ENCODE peak calls at places on chromosomes 16 and 17, in nine cellular contexts. One of them, this sample, is unnamed. For H3K9me3, the result is how much of the 10 kb centered on the place peaks cover.

GRCh38 chr17:4340914-4341615 is 25.4 kb downstream of the UBE2G1 start:
- DNase-seq in A549: no peak
- DNase-seq in upper lobe of right lung: no peak
- DNase-seq in tibial nerve: no peak
- DNase-seq in heart left ventricle: no peak
- DNase-seq in cardiac muscle cell: no peak
- DNase-seq in colonic mucosa: no peak
- DNase-seq in thoracic aorta: no peak
- DNase-seq in esophagus squamous epithelium: no peak
- DNase-seq in this sample: no peak

GRCh38 chr16:13961099-13961811 is 41.3 kb downstream of the ERCC4 start:
- DNase-seq in upper lobe of right lung: no peak
- DNase-seq in tibial nerve: no peak
- DNase-seq in A549: no peak
- DNase-seq in heart left ventricle: no peak
- DNase-seq in thoracic aorta: no peak
- DNase-seq in esophagus squamous epithelium: no peak
- DNase-seq in colonic mucosa: no peak
- DNase-seq in cardiac muscle cell: peak
- DNase-seq in this sample: no peak

GRCh38 chr16:88616736-88617135 is 21.6 kb upstream of the IL17C start:
- DNase-seq in colonic mucosa: no peak
- DNase-seq in esophagus squamous epithelium: no peak
- DNase-seq in tibial nerve: no peak
- DNase-seq in A549: no peak
- DNase-seq in thoracic aorta: no peak
- DNase-seq in upper lobe of right lung: no peak
- DNase-seq in cardiac muscle cell: no peak
- DNase-seq in heart left ventricle: no peak
- DNase-seq in this sample: no peak

GRCh38 chr16:1019234-1019933 is 37.8 kb downstream of the SOX8 start:
- DNase-seq in A549: no peak
- DNase-seq in thoracic aorta: no peak
- DNase-seq in esophagus squamous epithelium: no peak
- DNase-seq in cardiac muscle cell: no peak
- DNase-seq in tibial nerve: peak
- DNase-seq in upper lobe of right lung: no peak
- DNase-seq in colonic mucosa: no peak
- DNase-seq in heart left ventricle: peak
- DNase-seq in this sample: peak

GRCh38 chr17:42233148-42233547 is 38.9 kb upstream of the GHDC start:
- DNase-seq in heart left ventricle: no peak
- DNase-seq in colonic mucosa: no peak
- DNase-seq in cardiac muscle cell: no peak
- DNase-seq in esophagus squamous epithelium: no peak
- DNase-seq in A549: no peak
- DNase-seq in tibial nerve: no peak
- DNase-seq in thoracic aorta: no peak
- DNase-seq in upper lobe of right lung: no peak
- DNase-seq in this sample: no peak

GRCh38 chr17:6716736-6717135 is 3.6 kb upstream of the SLC13A5 start:
- DNase-seq in colonic mucosa: no peak
- DNase-seq in heart left ventricle: no peak
- DNase-seq in esophagus squamous epithelium: no peak
- DNase-seq in A549: no peak
- DNase-seq in thoracic aorta: no peak
- DNase-seq in cardiac muscle cell: no peak
- DNase-seq in tibial nerve: no peak
- DNase-seq in upper lobe of right lung: no peak
- DNase-seq in this sample: no peak

GRCh38 chr16:23434380-23434779 is 18.6 kb downstream of the COG7 start:
- DNase-seq in thoracic aorta: no peak
- DNase-seq in A549: peak
- DNase-seq in tibial nerve: no peak
- DNase-seq in colonic mucosa: peak
- DNase-seq in cardiac muscle cell: peak
- DNase-seq in upper lobe of right lung: no peak
- DNase-seq in esophagus squamous epithelium: no peak
- DNase-seq in heart left ventricle: no peak
- DNase-seq in this sample: peak

GRCh38 chr17:79531191-79531590 is 79.7 kb downstream of the RBFOX3 start:
- DNase-seq in cardiac muscle cell: no peak
- DNase-seq in colonic mucosa: no peak
- DNase-seq in thoracic aorta: no peak
- DNase-seq in esophagus squamous epithelium: no peak
- DNase-seq in tibial nerve: no peak
- DNase-seq in heart left ventricle: no peak
- DNase-seq in A549: no peak
- DNase-seq in upper lobe of right lung: no peak
- DNase-seq in this sample: no peak

GRCh38 chr16:17784073-17784472 is 313.3 kb upstream of the XYLT1 start:
- DNase-seq in tibial nerve: no peak
- DNase-seq in esophagus squamous epithelium: no peak
- DNase-seq in colonic mucosa: no peak
- DNase-seq in cardiac muscle cell: peak
- DNase-seq in heart left ventricle: no peak
- DNase-seq in A549: no peak
- DNase-seq in thoracic aorta: no peak
- DNase-seq in upper lobe of right lung: no peak
- DNase-seq in this sample: no peak

GRCh38 chr17:80187493-80187892 is 17.7 kb downstream of the CARD14 start:
- DNase-seq in colonic mucosa: peak
- DNase-seq in esophagus squamous epithelium: no peak
- DNase-seq in heart left ventricle: peak
- DNase-seq in cardiac muscle cell: no peak
- DNase-seq in A549: peak
- DNase-seq in upper lobe of right lung: peak
- DNase-seq in thoracic aorta: no peak
- DNase-seq in tibial nerve: peak
- DNase-seq in this sample: no peak

GRCh38 chr17:68782829-68783228 is 172.4 kb downstream of the ABCA8 start:
- DNase-seq in tibial nerve: peak
- DNase-seq in thoracic aorta: no peak
- DNase-seq in upper lobe of right lung: no peak
- DNase-seq in heart left ventricle: no peak
- DNase-seq in colonic mucosa: no peak
- DNase-seq in cardiac muscle cell: no peak
- DNase-seq in A549: no peak
- DNase-seq in esophagus squamous epithelium: no peak
- DNase-seq in this sample: no peak

GRCh38 chr17:37458805-37459204 is 30.9 kb upstream of the DUSP14 start:
- DNase-seq in tibial nerve: no peak
- DNase-seq in A549: no peak
- DNase-seq in upper lobe of right lung: no peak
- DNase-seq in esophagus squamous epithelium: no peak
- DNase-seq in colonic mucosa: no peak
- DNase-seq in heart left ventricle: no peak
- DNase-seq in cardiac muscle cell: no peak
- DNase-seq in thoracic aorta: no peak
- DNase-seq in this sample: no peak

GRCh38 chr17:16419929-16420271 is 4.5 kb downstream of the TRPV2 start:
- DNase-seq in A549: no peak
- DNase-seq in tibial nerve: no peak
- DNase-seq in esophagus squamous epithelium: no peak
- DNase-seq in thoracic aorta: no peak
- DNase-seq in heart left ventricle: no peak
- DNase-seq in colonic mucosa: no peak
- DNase-seq in upper lobe of right lung: no peak
- DNase-seq in cardiac muscle cell: no peak
- DNase-seq in this sample: no peak

GRCh38 chr16:78205506-78205905 is 106.1 kb downstream of the WWOX start:
- DNase-seq in heart left ventricle: no peak
- DNase-seq in colonic mucosa: no peak
- DNase-seq in A549: no peak
- DNase-seq in cardiac muscle cell: no peak
- DNase-seq in thoracic aorta: no peak
- DNase-seq in esophagus squamous epithelium: no peak
- DNase-seq in upper lobe of right lung: no peak
- DNase-seq in tibial nerve: no peak
- DNase-seq in this sample: no peak

GRCh38 chr17:57477483-57478357 is 221.4 kb downstream of the MSI2 start:
- DNase-seq in thoracic aorta: no peak
- DNase-seq in esophagus squamous epithelium: no peak
- DNase-seq in colonic mucosa: no peak
- DNase-seq in A549: no peak
- DNase-seq in cardiac muscle cell: no peak
- DNase-seq in tibial nerve: no peak
- DNase-seq in upper lobe of right lung: no peak
- DNase-seq in heart left ventricle: no peak
- DNase-seq in this sample: no peak

GRCh38 chr17:79803997-79804855 is 7.3 kb upstream of the CBX8 start:
- DNase-seq in cardiac muscle cell: no peak
- DNase-seq in esophagus squamous epithelium: no peak
- DNase-seq in heart left ventricle: no peak
- DNase-seq in colonic mucosa: no peak
- DNase-seq in A549: no peak
- DNase-seq in upper lobe of right lung: no peak
- DNase-seq in tibial nerve: no peak
- DNase-seq in thoracic aorta: no peak
- DNase-seq in this sample: no peak

GRCh38 chr16:86575754-86576557 is 2.4 kb upstream of the FOXL1 start:
- DNase-seq in A549: peak
- DNase-seq in esophagus squamous epithelium: no peak
- DNase-seq in thoracic aorta: peak
- DNase-seq in colonic mucosa: peak
- DNase-seq in upper lobe of right lung: no peak
- DNase-seq in heart left ventricle: peak
- DNase-seq in tibial nerve: peak
- DNase-seq in cardiac muscle cell: peak
- DNase-seq in this sample: peak

GRCh38 chr17:74770498-74771318 is 5.4 kb downstream of the NAT9 start:
- DNase-seq in cardiac muscle cell: peak
- DNase-seq in tibial nerve: peak
- DNase-seq in esophagus squamous epithelium: no peak
- DNase-seq in thoracic aorta: no peak
- DNase-seq in colonic mucosa: peak
- DNase-seq in upper lobe of right lung: peak
- DNase-seq in heart left ventricle: peak
- DNase-seq in A549: peak
- DNase-seq in this sample: peak

GRCh38 chr17:81722184-81723120 is 10.4 kb downstream of the SLC25A10 start:
- DNase-seq in thoracic aorta: no peak
- DNase-seq in upper lobe of right lung: peak
- DNase-seq in colonic mucosa: peak
- DNase-seq in heart left ventricle: no peak
- DNase-seq in cardiac muscle cell: no peak
- DNase-seq in tibial nerve: no peak
- DNase-seq in esophagus squamous epithelium: no peak
- DNase-seq in A549: no peak
- DNase-seq in this sample: no peak
- TF ChIP-seq CTCF in thoracic aorta: no peak
- TF ChIP-seq CTCF in upper lobe of right lung: no peak
- TF ChIP-seq CTCF in colonic mucosa: no peak
- TF ChIP-seq CTCF in heart left ventricle: no peak
- TF ChIP-seq CTCF in cardiac muscle cell: no peak
- TF ChIP-seq CTCF in tibial nerve: no peak
- TF ChIP-seq CTCF in esophagus squamous epithelium: no peak
- TF ChIP-seq CTCF in A549: no peak
- TF ChIP-seq CTCF in this sample: no peak

DNA sequence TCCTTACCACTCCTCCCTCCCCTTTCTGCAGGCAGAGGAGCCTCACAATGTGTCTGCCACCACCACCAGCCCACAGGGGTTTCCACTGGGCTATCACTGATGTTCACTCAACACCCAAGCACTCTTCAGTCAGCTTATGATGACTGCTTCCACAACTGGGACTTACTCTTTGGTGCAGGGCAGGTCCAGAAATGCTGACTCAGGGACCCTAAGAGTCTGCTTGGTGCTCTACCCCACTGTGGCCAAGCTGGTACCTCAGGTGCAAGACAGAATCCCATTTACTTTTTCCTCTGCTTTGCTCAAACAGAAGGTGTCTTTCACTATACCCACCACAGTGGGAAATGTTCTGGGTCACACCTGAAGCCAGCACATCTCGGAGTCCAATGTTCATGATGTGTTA is 40.1 kb downstream of the ZNF267 start:
- DNase-seq in upper lobe of right lung: no peak
- DNase-seq in cardiac muscle cell: no peak
- DNase-seq in esophagus squamous epithelium: no peak
- DNase-seq in A549: no peak
- DNase-seq in colonic mucosa: no peak
- DNase-seq in thoracic aorta: no peak
- DNase-seq in tibial nerve: no peak
- DNase-seq in heart left ventricle: no peak
- DNase-seq in this sample: no peak
- H3K9me3 ChIP-seq in upper lobe of right lung: half or more
- H3K9me3 ChIP-seq in cardiac muscle cell: under half
- H3K9me3 ChIP-seq in esophagus squamous epithelium: half or more
- H3K9me3 ChIP-seq in A549: half or more
- H3K9me3 ChIP-seq in colonic mucosa: under half
- H3K9me3 ChIP-seq in thoracic aorta: half or more
- H3K9me3 ChIP-seq in tibial nerve: under half
- H3K9me3 ChIP-seq in heart left ventricle: half or more
- H3K9me3 ChIP-seq in this sample: under half

GRCh38 chr17:76357597-76358158 is 4.0 kb upstream of the PRPSAP1 start:
- DNase-seq in colonic mucosa: no peak
- DNase-seq in upper lobe of right lung: no peak
- DNase-seq in esophagus squamous epithelium: no peak
- DNase-seq in thoracic aorta: no peak
- DNase-seq in tibial nerve: no peak
- DNase-seq in A549: no peak
- DNase-seq in heart left ventricle: no peak
- DNase-seq in cardiac muscle cell: no peak
- DNase-seq in this sample: no peak

GRCh38 chr17:76354317-76354729 is 607 bp upstream of the PRPSAP1 start:
- DNase-seq in tibial nerve: no peak
- DNase-seq in cardiac muscle cell: no peak
- DNase-seq in upper lobe of right lung: no peak
- DNase-seq in heart left ventricle: no peak
- DNase-seq in esophagus squamous epithelium: no peak
- DNase-seq in thoracic aorta: no peak
- DNase-seq in colonic mucosa: no peak
- DNase-seq in A549: no peak
- DNase-seq in this sample: no peak

GRCh38 chr17:76354747-76355310 is 1.1 kb upstream of the PRPSAP1 start:
- DNase-seq in upper lobe of right lung: no peak
- DNase-seq in cardiac muscle cell: peak
- DNase-seq in A549: no peak
- DNase-seq in tibial nerve: no peak
- DNase-seq in esophagus squamous epithelium: no peak
- DNase-seq in heart left ventricle: no peak
- DNase-seq in colonic mucosa: no peak
- DNase-seq in thoracic aorta: no peak
- DNase-seq in this sample: no peak

GRCh38 chr17:76359375-76359774 is 5.7 kb upstream of the PRPSAP1 start:
- DNase-seq in esophagus squamous epithelium: no peak
- DNase-seq in cardiac muscle cell: no peak
- DNase-seq in upper lobe of right lung: no peak
- DNase-seq in heart left ventricle: no peak
- DNase-seq in A549: no peak
- DNase-seq in colonic mucosa: no peak
- DNase-seq in thoracic aorta: no peak
- DNase-seq in tibial nerve: no peak
- DNase-seq in this sample: no peak

GRCh38 chr17:76356803-76357456 is 3.2 kb upstream of the PRPSAP1 start:
- DNase-seq in tibial nerve: no peak
- DNase-seq in upper lobe of right lung: no peak
- DNase-seq in cardiac muscle cell: no peak
- DNase-seq in A549: no peak
- DNase-seq in heart left ventricle: no peak
- DNase-seq in colonic mucosa: peak
- DNase-seq in thoracic aorta: no peak
- DNase-seq in esophagus squamous epithelium: no peak
- DNase-seq in this sample: no peak
- H3K27ac ChIP-seq in tibial nerve: peak
- H3K27ac ChIP-seq in upper lobe of right lung: no peak
- H3K27ac ChIP-seq in cardiac muscle cell: no peak
- H3K27ac ChIP-seq in A549: no peak
- H3K27ac ChIP-seq in heart left ventricle: no peak
- H3K27ac ChIP-seq in colonic mucosa: peak
- H3K27ac ChIP-seq in thoracic aorta: no peak
- H3K27ac ChIP-seq in esophagus squamous epithelium: no peak
- H3K27ac ChIP-seq in this sample: no peak

GRCh38 chr16:84677017-84677803 is 22.6 kb upstream of the USP10 start:
- DNase-seq in cardiac muscle cell: no peak
- DNase-seq in heart left ventricle: no peak
- DNase-seq in esophagus squamous epithelium: no peak
- DNase-seq in tibial nerve: no peak
- DNase-seq in thoracic aorta: no peak
- DNase-seq in colonic mucosa: no peak
- DNase-seq in A549: no peak
- DNase-seq in upper lobe of right lung: peak
- DNase-seq in this sample: peak
- TF ChIP-seq CTCF in cardiac muscle cell: no peak
- TF ChIP-seq CTCF in heart left ventricle: no peak
- TF ChIP-seq CTCF in esophagus squamous epithelium: no peak
- TF ChIP-seq CTCF in tibial nerve: no peak
- TF ChIP-seq CTCF in thoracic aorta: no peak
- TF ChIP-seq CTCF in colonic mucosa: no peak
- TF ChIP-seq CTCF in A549: no peak
- TF ChIP-seq CTCF in upper lobe of right lung: no peak
- TF ChIP-seq CTCF in this sample: no peak